ENCODE peak calls at places on chromosomes 5 and 9, in four cellular contexts. W is iPS DF 19.7, U is adipocyte, J is NCI-H345. P is an unnamed sample.

GRCh38 chr9:72025956-72026355 is 34.5 kb downstream of the C9orf57 start:
- DNase-seq in W (no peak), U (no peak), J (no peak), P (no peak)

GRCh38 chr5:118243613-118244012 is 744.7 kb downstream of the DTWD2 start:
- DNase-seq in W (no peak), U (no peak), J (no peak), P (no peak)

GRCh38 chr9:100074989-100075388 is 23.8 kb downstream of the ERP44 start:
- DNase-seq in W (no peak), U (no peak), J (no peak), P (no peak)

GRCh38 chr9:105264380-105264779 is 19.9 kb downstream of the SLC44A1 start:
- DNase-seq in W (no peak), U (no peak), J (no peak), P (no peak)

GRCh38 chr5:137621306-137621705 is 114.6 kb downstream of the KLHL3 start:
- DNase-seq in W (no peak), U (no peak), J (no peak), P (no peak)

GRCh38 chr5:57441557-57441956 is 41.1 kb downstream of the ACTBL2 start:
- DNase-seq in W (no peak), U (peak), J (no peak), P (peak)

GRCh38 chr9:134325096-134325812 is 1.0 kb upstream of the RXRA start:
- DNase-seq in W (no peak), U (peak), J (no peak), P (peak)

GRCh38 chr9:84271004-84271886 is 69.3 kb downstream of the SLC28A3 start:
- DNase-seq in W (peak), U (peak), J (no peak), P (peak)

GRCh38 chr5:146633273-146633672 is 117.3 kb upstream of the GPR151 start:
- DNase-seq in W (no peak), U (no peak), J (peak), P (no peak)

GRCh38 chr5:60102961-60103683 is 209.6 kb upstream of the PDE4D start:
- DNase-seq in W (no peak), U (peak), J (no peak), P (no peak)